ENCODE peak calls at places on chromosome 2, in four cellular contexts. I, S, Z and A are unnamed samples.
A peak's percentile ranks its signal among the peaks of the same experiment; 100 is the strongest.

GRCh38 chr2:216661639-216662375 is 28.6 kb downstream of the IGFBP2 start:
- DNase-seq in I (no peak), S (no peak), Z (peak; percentile 24), A (peak; percentile 36)

GRCh38 chr2:30406853-30407252 is 40.2 kb upstream of the LCLAT1 start:
- DNase-seq in I (no peak), S (no peak), Z (no peak), A (no peak)

GRCh38 chr2:129741165-129741564 is 238.3 kb upstream of the RAB6C start:
- DNase-seq in I (no peak), S (no peak), Z (no peak), A (no peak)

GRCh38 chr2:230713331-230714121 is 884 bp downstream of the CAB39 start:
- DNase-seq in I (no peak), S (peak; percentile 55), Z (peak; percentile 86), A (peak; percentile 46)

GRCh38 chr2:169069341-169069740 is at the start of gene DHRS9:
- DNase-seq in I (no peak), S (no peak), Z (no peak), A (no peak)

GRCh38 chr2:25567406-25567805 is 106.0 kb downstream of the DTNB start:
- DNase-seq in I (peak; percentile 67), S (no peak), Z (peak; percentile 22), A (peak; percentile 56)

GRCh38 chr2:6237261-6237660 is 545.1 kb downstream of the SOX11 start:
- DNase-seq in I (no peak), S (no peak), Z (no peak), A (no peak)

GRCh38 chr2:43083710-43084698 is 142.4 kb downstream of the ZFP36L2 start:
- DNase-seq in I (no peak), S (no peak), Z (no peak), A (no peak)

GRCh38 chr2:238771193-238771592 is 76.7 kb upstream of the TWIST2 start:
- DNase-seq in I (no peak), S (no peak), Z (peak; percentile 11), A (peak; percentile 59)

GRCh38 chr2:52117299-52117698 is 1085.4 kb upstream of the NRXN1 start:
- DNase-seq in I (no peak), S (no peak), Z (no peak), A (no peak)

GRCh38 chr2:239216614-239217273 is 184.1 kb downstream of the HDAC4 start:
- DNase-seq in I (no peak), S (no peak), Z (no peak), A (no peak)

GRCh38 chr2:12717191-12717987 is 653 bp downstream of the TRIB2 start:
- DNase-seq in I (no peak), S (peak; percentile 74), Z (peak; percentile 60), A (no peak)

GRCh38 chr2:102238039-102238756 is 51.4 kb downstream of the IL1RL2 start:
- DNase-seq in I (no peak), S (peak; percentile 26), Z (no peak), A (no peak)

GRCh38 chr2:195094330-195094729 is 562.7 kb upstream of the SLC39A10 start:
- DNase-seq in I (peak; percentile 7), S (no peak), Z (no peak), A (no peak)

GRCh38 chr2:70140978-70141753 is 49.7 kb downstream of the C2orf42 start:
- DNase-seq in I (peak; percentile 88), S (peak; percentile 78), Z (peak; percentile 60), A (peak; percentile 48)

GRCh38 chr2:10826625-10827024 is 14.0 kb upstream of the PDIA6 start:
- DNase-seq in I (no peak), S (no peak), Z (no peak), A (no peak)

GRCh38 chr2:54601339-54601738 is 122.1 kb upstream of the EML6 start:
- DNase-seq in I (no peak), S (no peak), Z (no peak), A (no peak)

GRCh38 chr2:225367482-225367881 is 32.0 kb upstream of the NYAP2 start:
- DNase-seq in I (no peak), S (no peak), Z (no peak), A (no peak)

GRCh38 chr2:216012133-216012829 is 1.1 kb downstream of the MREG start:
- DNase-seq in I (no peak), S (no peak), Z (no peak), A (peak; percentile 86)

DNA sequence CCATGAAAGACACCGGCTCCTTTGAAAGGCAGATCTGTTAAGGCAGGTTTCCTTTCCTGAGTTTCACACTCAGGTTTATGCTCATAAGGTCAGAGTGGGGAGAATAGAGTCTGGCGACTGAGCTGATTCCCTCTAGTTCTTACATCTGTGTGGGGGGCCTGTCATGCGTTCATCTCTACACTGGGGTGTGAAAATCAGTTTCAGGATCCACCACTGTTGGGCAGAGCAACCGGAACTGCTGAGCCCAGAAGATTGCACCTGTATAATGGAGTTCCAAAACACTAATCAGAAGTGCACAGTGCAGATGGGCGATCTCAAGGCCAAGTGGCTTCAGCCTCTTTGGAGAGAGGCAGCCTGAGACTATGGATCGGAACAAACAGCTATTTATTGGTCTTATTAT is 181.3 kb upstream of the NRP2 start:
- DNase-seq in I (no peak), S (no peak), Z (no peak), A (no peak)
- TF ChIP-seq SRF in I (no peak), S (no peak), Z (no peak), A (no peak)

GRCh38 chr2:99974275-99974674 is 168.1 kb downstream of the AFF3 start:
- DNase-seq in I (no peak), S (no peak), Z (no peak), A (no peak)
- TF ChIP-seq RFX5 in I (no peak), S (no peak), Z (no peak), A (no peak)

DNA sequence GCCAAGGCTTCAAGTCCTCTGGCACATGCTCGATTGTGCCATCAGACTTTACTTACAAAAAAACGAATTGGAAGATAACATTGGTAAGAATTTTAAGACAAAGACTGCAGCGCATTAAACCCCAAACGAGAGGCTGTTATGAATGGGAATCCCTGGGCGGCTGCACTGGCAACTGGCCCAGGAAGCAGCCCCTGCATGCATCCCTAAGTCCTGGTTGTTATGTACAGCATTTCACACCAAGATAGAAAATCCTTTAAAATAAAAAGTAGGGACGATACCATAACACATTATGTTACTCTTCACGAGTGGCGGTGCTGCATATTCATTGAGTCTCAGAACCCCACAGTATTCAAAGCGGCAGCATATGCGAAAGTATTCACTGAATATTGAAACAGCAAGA is 81.8 kb upstream of the FAM98A start:
- DNase-seq in I (no peak), S (no peak), Z (no peak), A (no peak)
- H2AFZ ChIP-seq in I (no peak overlapping the region), S (no peak overlapping the region), Z (no peak overlapping the region), A (no peak overlapping the region)

DNA sequence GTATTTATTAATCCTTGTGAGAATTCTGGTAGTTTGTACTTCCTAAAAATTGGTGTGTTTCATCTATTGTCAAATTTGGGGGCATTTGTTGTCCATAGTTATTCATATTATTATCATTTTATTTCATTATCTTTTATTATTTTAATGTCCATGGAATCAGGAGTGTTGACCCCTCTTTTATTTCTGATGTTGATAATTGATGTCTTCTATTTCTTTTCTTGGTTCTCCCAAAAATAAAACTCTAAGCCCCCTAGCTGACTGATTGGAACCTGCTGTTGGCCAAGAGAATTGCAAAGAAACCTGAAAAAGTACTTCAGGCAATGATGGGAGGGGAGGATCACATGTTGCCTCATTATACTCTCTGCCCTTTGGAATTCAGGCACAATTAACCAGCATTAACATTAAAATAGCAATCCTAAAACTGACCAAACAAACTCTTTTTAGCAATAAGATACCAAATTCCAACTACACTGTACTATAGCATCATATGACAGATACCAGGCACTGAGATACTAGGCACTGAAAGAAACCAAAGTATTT is 1097.3 kb upstream of the CNTNAP5 start:
- DNase-seq in I (no peak), S (no peak), Z (no peak), A (no peak)
- TF ChIP-seq SRF in I (no peak), S (no peak), Z (no peak), A (no peak)

GRCh38 chr2:134771313-134771801 is 52.6 kb upstream of the TMEM163 start:
- DNase-seq in I (no peak), S (no peak), Z (no peak), A (no peak)
- TF ChIP-seq RFX5 in I (no peak), S (no peak), Z (no peak), A (no peak)

DNA sequence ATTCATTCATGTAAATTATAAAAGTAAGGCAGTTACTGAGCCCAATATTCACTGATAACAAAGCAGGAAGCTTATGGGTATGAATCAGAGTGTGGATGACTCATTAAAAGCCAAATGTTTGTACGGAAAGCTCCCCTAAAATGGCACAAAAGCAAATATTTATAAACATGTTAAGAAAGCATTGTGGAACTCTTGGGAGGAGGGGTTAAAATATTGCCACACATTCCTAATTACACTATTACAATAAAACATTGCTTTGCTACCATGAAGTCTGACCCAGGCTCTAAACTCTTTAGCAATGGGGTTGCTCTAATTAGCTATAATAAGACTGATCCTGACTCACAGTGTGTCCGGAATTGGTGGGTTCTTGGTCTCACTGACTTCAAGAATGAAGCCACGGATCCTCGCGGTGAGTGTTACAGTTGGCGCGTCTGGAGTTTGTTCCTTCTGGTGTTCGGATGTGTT is 110.9 kb downstream of the NAB1 start:
- DNase-seq in I (no peak), S (no peak), Z (peak; percentile 30), A (peak; percentile 49)
- H2AFZ ChIP-seq in I (no peak overlapping the region), S (no peak overlapping the region), Z (peak overlapping the region; percentile 60), A (no peak overlapping the region)

DNA sequence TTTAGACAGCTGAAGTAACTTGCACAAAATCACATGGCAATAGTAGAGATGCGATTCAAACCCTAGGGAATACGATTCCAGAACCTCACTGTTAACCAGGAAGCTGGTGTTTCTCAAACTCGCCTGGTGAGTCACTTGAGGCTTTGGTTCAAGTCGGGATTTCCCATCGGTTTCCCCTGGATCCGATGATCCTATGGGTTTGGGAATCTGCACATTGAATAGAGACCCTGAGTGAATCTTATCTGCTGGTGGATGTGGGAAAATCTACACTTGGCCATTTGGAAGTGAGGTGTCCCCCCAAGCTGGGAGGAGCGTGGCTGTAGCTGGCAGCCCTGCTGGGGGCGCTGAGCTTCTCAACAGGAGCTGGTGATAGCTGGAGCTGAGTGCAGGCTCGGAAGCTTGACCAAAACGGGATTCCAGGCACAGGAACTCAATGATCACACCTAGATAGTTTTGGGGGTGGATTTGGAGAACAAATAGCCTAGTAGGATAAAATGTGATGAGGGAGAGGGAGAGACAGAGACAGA is 135.4 kb downstream of the PRKCE start:
- DNase-seq in I (no peak), S (no peak), Z (no peak), A (no peak)
- TF ChIP-seq SRF in I (no peak), S (no peak), Z (no peak), A (no peak)